ENCODE peak calls at places on chromosomes 2 and 18, in seven cellular contexts. O is A549, C is HepG2, H is GM12878, U is GM23338, L is K562, K is HCT116. J is an unnamed sample.

GRCh38 chr18:37282386-37283037 is 283.1 kb downstream of the CELF4 start:
- DNase-seq in O (peak), C (peak), H (no peak), U (peak), L (peak), K (no peak), J (no peak)

GRCh38 chr18:20971886-20972267 is 139.7 kb downstream of the ROCK1 start:
- DNase-seq in O (peak), C (peak), H (no peak), U (peak), L (peak), K (peak), J (peak)

GRCh38 chr18:74950479-74950878 is 258.5 kb downstream of the PTGR3 start:
- DNase-seq in O (no peak), C (no peak), H (no peak), U (peak), L (no peak), K (no peak), J (no peak)

GRCh38 chr2:11899264-11899818 is 152.9 kb downstream of the LPIN1 start:
- DNase-seq in O (no peak), C (no peak), H (no peak), U (no peak), L (peak), K (no peak), J (no peak)

GRCh38 chr2:23426284-23426905 is 41.4 kb downstream of the KLHL29 start:
- DNase-seq in O (no peak), C (no peak), H (no peak), U (no peak), L (no peak), K (no peak), J (no peak)

GRCh38 chr2:60527762-60528161 is 25.7 kb downstream of the BCL11A start:
- DNase-seq in O (no peak), C (no peak), H (no peak), U (no peak), L (no peak), K (no peak), J (no peak)

GRCh38 chr2:231708773-231709635 is 679 bp downstream of the PTMA start:
- DNase-seq in O (no peak), C (no peak), H (no peak), U (no peak), L (peak), K (no peak), J (peak)

GRCh38 chr18:35713545-35713944 is 132.0 kb downstream of the GALNT1 start:
- DNase-seq in O (no peak), C (no peak), H (no peak), U (no peak), L (no peak), K (no peak), J (no peak)

GRCh38 chr2:69013837-69014796 is 1.1 kb downstream of the ANTXR1 start:
- DNase-seq in O (no peak), C (no peak), H (no peak), U (peak), L (no peak), K (no peak), J (no peak)

GRCh38 chr18:55768255-55768654 is 180.3 kb upstream of the TCF4 start:
- DNase-seq in O (no peak), C (no peak), H (no peak), U (peak), L (no peak), K (no peak), J (no peak)

GRCh38 chr2:151357359-151357758 is at the start of gene TNFAIP6:
- DNase-seq in O (peak), C (no peak), H (no peak), U (peak), L (no peak), K (no peak), J (peak)

GRCh38 chr2:47310801-47311560 is 92.0 kb upstream of the MSH2 start:
- DNase-seq in O (no peak), C (peak), H (no peak), U (no peak), L (no peak), K (no peak), J (peak)

GRCh38 chr18:3153107-3153704 is 66.6 kb downstream of the MYOM1 start:
- DNase-seq in O (no peak), C (peak), H (peak), U (no peak), L (no peak), K (no peak), J (no peak)

GRCh38 chr2:142885543-142885942 is 8.1 kb downstream of the KYNU start:
- DNase-seq in O (no peak), C (no peak), H (no peak), U (no peak), L (no peak), K (no peak), J (no peak)

GRCh38 chr2:31476511-31477171 is 62.1 kb upstream of the XDH start:
- DNase-seq in O (no peak), C (no peak), H (no peak), U (no peak), L (no peak), K (no peak), J (no peak)

GRCh38 chr2:105797298-105797819 is 52.6 kb downstream of the NCK2 start:
- DNase-seq in O (no peak), C (peak), H (peak), U (no peak), L (no peak), K (no peak), J (peak)

GRCh38 chr2:171995586-171995985 is 4.2 kb upstream of the METAP1D start:
- DNase-seq in O (no peak), C (no peak), H (no peak), U (no peak), L (no peak), K (no peak), J (no peak)

GRCh38 chr2:119231975-119232665 is 8.5 kb downstream of the STEAP3 start:
- DNase-seq in O (no peak), C (no peak), H (no peak), U (no peak), L (no peak), K (no peak), J (no peak)

GRCh38 chr2:176385838-176386237 is 116.6 kb downstream of the MTX2 start:
- DNase-seq in O (no peak), C (peak), H (no peak), U (peak), L (no peak), K (no peak), J (no peak)

GRCh38 chr2:226478121-226478809 is 321.4 kb downstream of the IRS1 start:
- DNase-seq in O (peak), C (peak), H (no peak), U (peak), L (no peak), K (peak), J (no peak)

GRCh38 chr2:198638579-198638978 is 819.2 kb downstream of the SATB2 start:
- DNase-seq in O (no peak), C (no peak), H (no peak), U (no peak), L (no peak), K (no peak), J (no peak)

GRCh38 chr2:232021881-232022280 is 60.4 kb downstream of the DIS3L2 start:
- DNase-seq in O (no peak), C (no peak), H (no peak), U (no peak), L (no peak), K (no peak), J (no peak)

GRCh38 chr2:133642831-133643230 is 74.6 kb upstream of the NCKAP5 start:
- DNase-seq in O (no peak), C (no peak), H (no peak), U (no peak), L (no peak), K (no peak), J (no peak)

GRCh38 chr2:156190532-156190931 is 142.0 kb downstream of the NR4A2 start:
- DNase-seq in O (no peak), C (no peak), H (no peak), U (no peak), L (no peak), K (no peak), J (no peak)

GRCh38 chr18:62324917-62325805 is at the start of gene TNFRSF11A:
- DNase-seq in O (peak), C (no peak), H (no peak), U (peak), L (peak), K (no peak), J (peak)

GRCh38 chr18:58403799-58404455 is 225.0 kb downstream of the ALPK2 start:
- DNase-seq in O (no peak), C (no peak), H (no peak), U (no peak), L (no peak), K (no peak), J (no peak)

GRCh38 chr2:176188218-176188968 is at the start of gene HOXD1:
- DNase-seq in O (peak), C (peak), H (no peak), U (peak), L (peak), K (no peak), J (no peak)

GRCh38 chr2:181126311-181126710 is 145.9 kb downstream of the UBE2E3 start:
- DNase-seq in O (no peak), C (no peak), H (no peak), U (no peak), L (no peak), K (no peak), J (no peak)

GRCh38 chr2:65386340-65386739 is 46.1 kb downstream of the SPRED2 start:
- DNase-seq in O (no peak), C (no peak), H (no peak), U (no peak), L (no peak), K (no peak), J (no peak)

GRCh38 chr2:207115715-207116364 is 49.9 kb downstream of the KLF7 start:
- DNase-seq in O (no peak), C (no peak), H (no peak), U (peak), L (no peak), K (no peak), J (no peak)

GRCh38 chr2:166539340-166540162 is 45.5 kb upstream of the SCN7A start:
- DNase-seq in O (peak), C (peak), H (peak), U (peak), L (peak), K (peak), J (peak)

GRCh38 chr18:55316615-55317184 is 271.3 kb downstream of the TCF4 start:
- DNase-seq in O (no peak), C (no peak), H (no peak), U (no peak), L (no peak), K (no peak), J (no peak)

GRCh38 chr2:217429981-217430500 is 570.2 kb upstream of the TNP1 start:
- DNase-seq in O (no peak), C (no peak), H (no peak), U (no peak), L (no peak), K (no peak), J (no peak)
- H3K27ac ChIP-seq in O (no peak), C (no peak), H (no peak), U (no peak), L (no peak), K (no peak), J (no peak)

DNA sequence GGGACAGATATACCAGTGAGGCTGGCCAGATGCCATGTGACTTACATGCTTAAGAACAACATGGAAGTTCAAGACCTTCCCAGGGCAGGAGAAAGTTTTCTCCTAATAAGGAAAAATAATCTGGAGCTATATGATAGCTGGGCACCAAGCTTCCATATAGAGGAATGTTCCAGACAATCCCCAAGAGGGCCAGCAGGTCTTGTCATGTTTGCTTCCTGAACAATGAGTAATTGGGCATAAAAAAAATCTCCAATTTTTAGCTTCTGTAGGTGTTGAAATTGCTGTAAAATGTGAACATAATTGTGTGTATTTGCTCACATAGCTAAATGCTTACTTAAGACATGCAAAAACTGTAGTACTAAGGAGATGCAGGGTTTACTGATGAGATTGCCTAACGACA is 809.5 kb upstream of the PIK3C3 start:
- DNase-seq in O (no peak), C (no peak), H (no peak), U (no peak), L (no peak), K (no peak), J (no peak)
- TF ChIP-seq REST in O (no peak), C (no peak), H (no peak), U (no peak), L (no peak), K (no peak), J (no peak)

DNA sequence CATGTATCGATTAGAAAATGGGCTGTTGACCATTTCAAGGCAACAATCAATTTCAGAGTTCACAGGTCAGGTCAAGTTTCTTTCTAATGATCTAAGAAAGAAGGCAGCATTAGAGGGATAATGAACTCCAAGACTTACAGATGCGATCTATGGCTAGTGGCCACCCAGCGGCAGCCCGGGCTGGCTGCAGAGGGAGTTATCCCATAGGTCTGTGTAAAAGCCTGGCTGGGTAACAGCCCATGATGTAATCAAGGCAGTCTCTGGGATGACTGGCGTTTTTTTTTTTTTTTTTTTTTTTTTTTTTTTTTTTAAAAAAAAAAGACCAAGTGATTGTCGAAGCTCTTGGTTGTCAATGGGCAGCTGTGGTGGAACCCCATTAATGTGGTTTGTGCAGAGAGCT is 171.1 kb upstream of the SKOR2 start:
- DNase-seq in O (no peak), C (no peak), H (no peak), U (peak), L (peak), K (no peak), J (no peak)
- TF ChIP-seq CTCF in O (no peak), C (no peak), H (no peak), U (no peak), L (peak), K (no peak), J (no peak)

DNA sequence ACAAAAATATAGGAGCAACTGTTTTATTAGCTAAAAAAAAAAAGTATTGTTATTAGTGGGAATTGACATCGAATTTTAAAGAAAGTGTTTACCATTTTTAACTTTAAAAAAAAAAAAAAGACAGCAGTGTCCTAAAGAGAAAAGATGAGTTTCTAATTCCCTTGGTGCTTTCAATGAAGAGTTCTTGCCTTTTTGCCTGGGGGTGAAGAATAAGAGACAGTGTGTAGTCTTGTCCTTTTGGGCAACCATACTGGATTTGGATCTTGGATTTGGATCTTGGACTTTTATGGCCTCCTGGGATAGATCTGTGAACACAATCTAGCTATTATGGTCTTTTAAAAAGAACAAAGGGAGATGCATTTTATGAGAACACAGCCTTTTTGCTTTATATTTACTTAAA is 60.2 kb upstream of the GLS start:
- DNase-seq in O (no peak), C (no peak), H (no peak), U (no peak), L (no peak), K (no peak), J (no peak)
- H3K27ac ChIP-seq in O (no peak), C (no peak), H (no peak), U (no peak), L (no peak), K (no peak), J (no peak)

DNA sequence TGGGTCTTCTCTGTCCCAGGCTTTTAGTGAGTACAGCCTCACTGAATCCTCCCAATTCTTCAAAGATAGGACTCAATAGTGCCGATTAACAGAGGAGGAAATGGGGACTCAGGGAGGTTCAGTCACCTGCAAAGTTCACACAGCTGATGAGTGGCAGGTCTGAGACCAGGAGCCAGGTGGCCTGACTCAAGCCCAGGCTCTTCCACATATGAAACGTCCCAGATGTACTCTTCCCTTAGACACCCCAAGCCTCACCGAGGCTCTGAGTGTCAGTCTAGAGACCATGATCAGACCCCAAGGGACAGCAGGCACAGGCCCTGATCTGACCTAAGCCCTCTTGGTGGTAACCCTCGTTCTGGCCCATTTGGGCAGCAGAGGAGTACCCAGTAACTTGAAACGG is 115.2 kb downstream of the INHBB start:
- DNase-seq in O (no peak), C (no peak), H (no peak), U (no peak), L (no peak), K (no peak), J (no peak)
- TF ChIP-seq REST in O (no peak), C (no peak), H (no peak), U (no peak), L (no peak), K (no peak), J (no peak)

GRCh38 chr18:27363918-27364317 is 178.8 kb upstream of the CHST9 start:
- DNase-seq in O (no peak), C (peak), H (no peak), U (peak), L (no peak), K (no peak), J (no peak)
- TF ChIP-seq CTCF in O (peak), C (peak), H (no peak), U (peak), L (peak), K (peak), J (peak)

DNA sequence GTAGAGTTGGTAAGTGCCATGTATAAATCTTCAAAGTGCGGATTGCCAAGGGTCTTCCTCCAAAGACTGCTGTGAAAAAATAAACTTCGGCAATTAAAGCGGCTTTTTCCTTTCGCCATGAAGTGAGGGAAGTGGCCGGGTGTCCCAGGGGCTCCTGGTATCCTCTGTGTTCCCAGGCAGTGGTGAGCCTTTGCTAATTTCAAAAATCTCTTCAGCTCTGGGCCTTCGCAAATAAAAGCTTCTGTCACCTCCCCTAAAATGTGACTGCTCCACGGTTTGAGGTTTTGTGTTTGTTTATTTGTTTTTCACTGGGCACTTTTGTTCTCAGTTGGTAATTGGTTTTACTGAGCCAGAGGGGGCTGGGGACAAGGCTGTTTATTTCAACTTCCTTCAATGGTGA is 270.1 kb upstream of the POU3F3 start:
- DNase-seq in O (no peak), C (no peak), H (no peak), U (peak), L (no peak), K (no peak), J (no peak)
- H3K27ac ChIP-seq in O (no peak), C (no peak), H (no peak), U (no peak), L (no peak), K (no peak), J (no peak)